ENCODE peak calls at places on chromosomes 1 and 21, in five cellular contexts. H is EL, W is mucosa of descending colon, O is A549, T is heart left ventricle. N is an unnamed sample.

GRCh38 chr21:36509966-36510742 is 30.2 kb upstream of the CLDN14 start:
- DNase-seq in W (peak), T (no peak), O (no peak), H (no peak), N (no peak)

GRCh38 chr1:15276691-15277090 is 29.7 kb downstream of the FHAD1 start:
- DNase-seq in W (no peak), T (no peak), O (no peak), H (no peak), N (no peak)

GRCh38 chr1:160519542-160520435 is 3.3 kb downstream of the SLAMF6 start:
- DNase-seq in O (peak), T (no peak), W (no peak), H (peak), N (no peak)

GRCh38 chr1:43532716-43533115 is 2.0 kb downstream of the PTPRF start:
- DNase-seq in T (no peak), H (no peak), O (no peak), W (peak), N (peak)

GRCh38 chr1:207645632-207646081 is 724 bp downstream of the CR1L start:
- DNase-seq in T (no peak), W (no peak), O (no peak), H (no peak), N (no peak)

GRCh38 chr1:117653732-117654484 is 48.1 kb downstream of the TENT5C start:
- DNase-seq in T (no peak), W (no peak), H (no peak), O (no peak), N (no peak)

GRCh38 chr1:175503538-175503937 is 239.9 kb downstream of the TNR start:
- DNase-seq in O (no peak), H (no peak), T (no peak), W (no peak), N (no peak)

GRCh38 chr21:37367301-37367757 is 756 bp downstream of the DYRK1A start:
- DNase-seq in H (no peak), T (no peak), O (no peak), W (no peak), N (peak)

GRCh38 chr1:110118636-110119396 is 6.6 kb downstream of the UBL4B start:
- DNase-seq in T (no peak), W (no peak), H (peak), O (no peak), N (peak)

GRCh38 chr1:32351859-32352745 is 10.2 kb downstream of the FAM229A start:
- DNase-seq in O (peak), T (peak), W (no peak), H (peak), N (peak)

GRCh38 chr21:46001821-46002681 is 20.5 kb downstream of the COL6A1 start:
- DNase-seq in O (no peak), W (peak), H (no peak), T (no peak), N (no peak)

GRCh38 chr1:96313216-96313615 is 408.4 kb upstream of the PTBP2 start:
- DNase-seq in O (no peak), W (no peak), H (peak), T (no peak), N (no peak)

GRCh38 chr1:228530951-228531731 is 44.0 kb downstream of the RNF187 start:
- DNase-seq in O (no peak), T (no peak), W (no peak), H (no peak), N (no peak)

GRCh38 chr1:65792671-65793358 is at the start of gene PDE4B:
- DNase-seq in H (peak), T (no peak), W (peak), O (no peak), N (peak)

GRCh38 chr21:26280715-26281310 is 110.2 kb upstream of the APP start:
- DNase-seq in H (peak), O (no peak), T (no peak), W (no peak), N (no peak)

GRCh38 chr1:231419738-231420298 is 2.3 kb downstream of the EGLN1 start:
- DNase-seq in O (no peak), T (no peak), H (no peak), W (no peak), N (no peak)

GRCh38 chr1:37151789-37152188 is 117.5 kb upstream of the GRIK3 start:
- DNase-seq in H (no peak), O (no peak), T (no peak), W (no peak), N (no peak)

GRCh38 chr1:227946624-227947424 is 908 bp downstream of the WNT9A start:
- DNase-seq in W (peak), T (peak), O (peak), H (peak), N (peak)

GRCh38 chr1:171251741-171252300 is 3.5 kb downstream of the FMO1 start:
- DNase-seq in T (no peak), W (peak), O (peak), H (peak), N (no peak)

GRCh38 chr1:244349103-244349531 is 102.6 kb downstream of the ADSS2 start:
- DNase-seq in H (peak), O (peak), T (no peak), W (no peak), N (no peak)

GRCh38 chr1:39268112-39268581 is 63.7 kb downstream of the MACF1 start:
- DNase-seq in W (no peak), H (peak), T (peak), O (no peak), N (peak)

GRCh38 chr1:215923129-215923824 is 356.2 kb downstream of the KCTD3 start:
- DNase-seq in H (peak), O (no peak), T (no peak), W (no peak), N (no peak)

GRCh38 chr1:12049625-12050024 is 13.5 kb upstream of the TNFRSF8 start:
- DNase-seq in T (no peak), W (no peak), H (no peak), O (no peak), N (no peak)

GRCh38 chr1:6157132-6157527 is 23.0 kb downstream of the CHD5 start:
- DNase-seq in H (no peak), O (no peak), W (no peak), T (no peak), N (no peak)

N was measured in Right ventricle myocardium inferior.